ENCODE peak calls at places on chromosomes 7 and 10, in eight cellular contexts. One of them, this sample, is unnamed.

GRCh38 chr10:62332406-62332805 is 41.8 kb upstream of the ZNF365 start:
- DNase-seq in mammary epithelial cell: no peak
- DNase-seq in CD8-positive, alpha-beta T cell: no peak
- DNase-seq in iPS DF 6.9: no peak
- DNase-seq in HCT116: no peak
- DNase-seq in bronchial epithelial cell: no peak
- DNase-seq in mesendoderm: no peak
- DNase-seq in small intestine: no peak
- DNase-seq in this sample: no peak

GRCh38 chr10:110013615-110014293 is 6.0 kb downstream of the ADD3 start:
- DNase-seq in CD8-positive, alpha-beta T cell: peak; percentile 44
- DNase-seq in mammary epithelial cell: peak; percentile 78
- DNase-seq in small intestine: no peak
- DNase-seq in iPS DF 6.9: no peak
- DNase-seq in mesendoderm: peak; percentile 90
- DNase-seq in bronchial epithelial cell: peak; percentile 71
- DNase-seq in HCT116: no peak
- DNase-seq in this sample: no peak

GRCh38 chr10:99430116-99430450 is 341 bp downstream of the GOT1 start:
- DNase-seq in CD8-positive, alpha-beta T cell: no peak
- DNase-seq in mesendoderm: no peak
- DNase-seq in HCT116: no peak
- DNase-seq in small intestine: no peak
- DNase-seq in iPS DF 6.9: no peak
- DNase-seq in bronchial epithelial cell: no peak
- DNase-seq in mammary epithelial cell: no peak
- DNase-seq in this sample: no peak

GRCh38 chr10:71978476-71978875 is 14.3 kb downstream of the CHST3 start:
- DNase-seq in HCT116: no peak
- DNase-seq in mesendoderm: peak; percentile 73
- DNase-seq in iPS DF 6.9: no peak
- DNase-seq in bronchial epithelial cell: no peak
- DNase-seq in CD8-positive, alpha-beta T cell: no peak
- DNase-seq in small intestine: no peak
- DNase-seq in mammary epithelial cell: no peak
- DNase-seq in this sample: no peak

GRCh38 chr10:96556003-96556402 is 30.8 kb downstream of the TM9SF3 start:
- DNase-seq in bronchial epithelial cell: peak; percentile 24
- DNase-seq in iPS DF 6.9: no peak
- DNase-seq in mesendoderm: peak; percentile 20
- DNase-seq in mammary epithelial cell: no peak
- DNase-seq in CD8-positive, alpha-beta T cell: no peak
- DNase-seq in small intestine: no peak
- DNase-seq in HCT116: no peak
- DNase-seq in this sample: no peak

GRCh38 chr10:76115131-76115470 is 683.7 kb downstream of the LRMDA start:
- DNase-seq in iPS DF 6.9: no peak
- DNase-seq in mesendoderm: no peak
- DNase-seq in small intestine: no peak
- DNase-seq in HCT116: no peak
- DNase-seq in CD8-positive, alpha-beta T cell: no peak
- DNase-seq in mammary epithelial cell: no peak
- DNase-seq in bronchial epithelial cell: peak; percentile 58
- DNase-seq in this sample: no peak

GRCh38 chr7:41693150-41693997 is 9.5 kb downstream of the INHBA start:
- DNase-seq in mammary epithelial cell: no peak
- DNase-seq in mesendoderm: no peak
- DNase-seq in bronchial epithelial cell: peak; percentile 52
- DNase-seq in HCT116: no peak
- DNase-seq in CD8-positive, alpha-beta T cell: no peak
- DNase-seq in iPS DF 6.9: no peak
- DNase-seq in small intestine: peak; percentile 29
- DNase-seq in this sample: no peak

GRCh38 chr10:96448021-96448457 is 65.7 kb downstream of the TLL2 start:
- DNase-seq in bronchial epithelial cell: no peak
- DNase-seq in iPS DF 6.9: no peak
- DNase-seq in mammary epithelial cell: no peak
- DNase-seq in CD8-positive, alpha-beta T cell: no peak
- DNase-seq in small intestine: peak; percentile 48
- DNase-seq in mesendoderm: no peak
- DNase-seq in HCT116: no peak
- DNase-seq in this sample: peak; percentile 61

GRCh38 chr10:81680374-81680773 is 194.6 kb upstream of the NRG3 start:
- DNase-seq in HCT116: no peak
- DNase-seq in mammary epithelial cell: no peak
- DNase-seq in CD8-positive, alpha-beta T cell: no peak
- DNase-seq in bronchial epithelial cell: peak; percentile 1
- DNase-seq in small intestine: no peak
- DNase-seq in iPS DF 6.9: no peak
- DNase-seq in mesendoderm: no peak
- DNase-seq in this sample: peak; percentile 36

DNA sequence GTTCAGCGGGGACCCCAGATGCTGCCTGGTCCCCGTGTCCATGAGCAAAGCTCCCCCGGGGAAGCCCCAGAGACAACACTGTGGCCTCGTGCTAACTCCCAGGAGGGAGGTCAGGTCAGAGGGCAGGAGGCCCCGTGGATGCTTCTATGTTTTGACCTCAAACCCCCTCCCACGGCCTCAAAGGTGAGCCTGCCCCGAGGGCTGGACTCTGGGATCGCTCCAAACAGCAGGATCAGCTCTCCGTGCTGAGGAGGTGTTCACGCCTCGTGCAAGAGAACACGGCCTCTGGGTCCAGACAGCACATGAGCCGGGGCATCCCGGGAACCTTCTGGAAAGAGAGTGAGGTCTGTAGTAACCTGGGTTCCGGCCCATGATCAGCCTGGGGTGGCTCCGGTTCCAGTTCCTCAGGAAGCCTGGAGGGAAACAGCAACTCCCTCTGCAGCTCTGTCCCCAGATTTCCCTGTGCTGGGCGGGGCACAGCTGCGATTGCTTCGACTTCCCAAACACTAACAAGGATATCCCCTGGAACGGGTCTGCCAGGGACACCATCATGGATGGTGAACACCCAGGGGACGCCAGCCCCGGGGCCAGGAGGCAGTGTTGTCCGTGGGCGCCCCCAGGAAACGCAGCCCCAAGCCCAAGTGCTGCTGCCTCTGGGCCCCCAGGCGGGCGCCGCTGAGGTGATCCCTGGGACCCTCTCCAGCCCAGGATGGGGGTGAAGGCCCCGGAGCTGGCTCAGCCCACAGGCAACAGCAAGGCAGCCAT is 18.0 kb upstream of the INPP5A start:
- DNase-seq in small intestine: no peak
- DNase-seq in mesendoderm: peak; percentile 14
- DNase-seq in bronchial epithelial cell: no peak
- DNase-seq in HCT116: no peak
- DNase-seq in iPS DF 6.9: no peak
- DNase-seq in mammary epithelial cell: no peak
- DNase-seq in CD8-positive, alpha-beta T cell: no peak
- DNase-seq in this sample: no peak
- H3K27me3 ChIP-seq in small intestine: no peaks in the 10 kb centered on the region
- H3K27me3 ChIP-seq in mesendoderm: no peaks in the 10 kb centered on the region
- H3K27me3 ChIP-seq in bronchial epithelial cell: peaks cover 9% of the 10 kb centered on the region
- H3K27me3 ChIP-seq in HCT116: no peaks in the 10 kb centered on the region
- H3K27me3 ChIP-seq in iPS DF 6.9: no peaks in the 10 kb centered on the region
- H3K27me3 ChIP-seq in mammary epithelial cell: no peaks in the 10 kb centered on the region
- H3K27me3 ChIP-seq in CD8-positive, alpha-beta T cell: no peaks in the 10 kb centered on the region
- H3K27me3 ChIP-seq in this sample: no peaks in the 10 kb centered on the region

DNA sequence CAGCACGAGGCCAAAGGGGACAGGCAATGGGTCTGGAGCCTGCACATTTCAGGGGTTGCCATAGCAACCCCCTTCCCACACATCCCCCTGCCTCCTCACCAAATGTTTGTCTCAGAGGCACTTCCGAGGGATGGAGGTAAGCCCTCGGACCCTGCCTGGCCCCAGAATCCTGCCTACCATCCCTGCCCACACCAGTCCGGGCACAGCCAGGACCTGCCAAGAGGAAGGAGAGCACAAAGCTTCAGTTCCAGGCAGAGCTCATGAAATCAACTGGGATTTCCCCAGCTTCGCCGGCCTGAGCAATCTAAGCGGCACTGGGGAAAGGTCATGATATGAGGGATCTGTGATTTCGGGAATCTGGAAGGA is 175.0 kb upstream of the PLXNA4 start:
- DNase-seq in iPS DF 6.9: no peak
- DNase-seq in mammary epithelial cell: no peak
- DNase-seq in small intestine: no peak
- DNase-seq in bronchial epithelial cell: no peak
- DNase-seq in CD8-positive, alpha-beta T cell: no peak
- DNase-seq in mesendoderm: peak; percentile 53
- DNase-seq in HCT116: no peak
- DNase-seq in this sample: no peak
- H3K4me3 ChIP-seq in iPS DF 6.9: no peak overlapping the region
- H3K4me3 ChIP-seq in mammary epithelial cell: no peak overlapping the region
- H3K4me3 ChIP-seq in small intestine: no peak overlapping the region
- H3K4me3 ChIP-seq in bronchial epithelial cell: no peak overlapping the region
- H3K4me3 ChIP-seq in CD8-positive, alpha-beta T cell: no peak overlapping the region
- H3K4me3 ChIP-seq in mesendoderm: no peak overlapping the region
- H3K4me3 ChIP-seq in HCT116: no peak overlapping the region
- H3K4me3 ChIP-seq in this sample: no peak overlapping the region

DNA sequence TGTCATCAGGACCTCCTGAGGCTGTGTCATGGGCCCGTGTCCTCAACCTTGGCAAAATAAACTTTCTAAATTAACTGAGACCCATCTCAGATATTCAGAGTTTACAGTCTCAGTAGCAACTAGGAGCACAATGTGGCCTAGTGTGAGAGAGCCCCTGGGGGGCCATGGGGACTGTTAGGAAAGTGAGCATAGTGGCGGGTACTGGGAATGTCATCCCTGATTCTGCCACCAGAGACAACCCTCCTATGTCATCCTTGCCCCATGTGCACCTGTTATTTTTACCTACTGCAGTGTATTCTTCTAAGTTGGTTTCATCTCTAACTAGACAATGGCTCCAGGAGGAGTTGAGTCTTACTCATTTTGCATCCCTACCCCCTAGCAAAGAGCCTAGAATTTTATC is 78.6 kb downstream of the CCDC71L start:
- DNase-seq in mesendoderm: no peak
- DNase-seq in mammary epithelial cell: no peak
- DNase-seq in CD8-positive, alpha-beta T cell: no peak
- DNase-seq in bronchial epithelial cell: no peak
- DNase-seq in small intestine: no peak
- DNase-seq in HCT116: no peak
- DNase-seq in iPS DF 6.9: no peak
- DNase-seq in this sample: no peak
- H3K36me3 ChIP-seq in mesendoderm: no peaks in the 10 kb centered on the region
- H3K36me3 ChIP-seq in mammary epithelial cell: no peaks in the 10 kb centered on the region
- H3K36me3 ChIP-seq in CD8-positive, alpha-beta T cell: no peaks in the 10 kb centered on the region
- H3K36me3 ChIP-seq in bronchial epithelial cell: no peaks in the 10 kb centered on the region
- H3K36me3 ChIP-seq in small intestine: no peaks in the 10 kb centered on the region
- H3K36me3 ChIP-seq in HCT116: no peaks in the 10 kb centered on the region
- H3K36me3 ChIP-seq in iPS DF 6.9: no peaks in the 10 kb centered on the region
- H3K36me3 ChIP-seq in this sample: no peaks in the 10 kb centered on the region

DNA sequence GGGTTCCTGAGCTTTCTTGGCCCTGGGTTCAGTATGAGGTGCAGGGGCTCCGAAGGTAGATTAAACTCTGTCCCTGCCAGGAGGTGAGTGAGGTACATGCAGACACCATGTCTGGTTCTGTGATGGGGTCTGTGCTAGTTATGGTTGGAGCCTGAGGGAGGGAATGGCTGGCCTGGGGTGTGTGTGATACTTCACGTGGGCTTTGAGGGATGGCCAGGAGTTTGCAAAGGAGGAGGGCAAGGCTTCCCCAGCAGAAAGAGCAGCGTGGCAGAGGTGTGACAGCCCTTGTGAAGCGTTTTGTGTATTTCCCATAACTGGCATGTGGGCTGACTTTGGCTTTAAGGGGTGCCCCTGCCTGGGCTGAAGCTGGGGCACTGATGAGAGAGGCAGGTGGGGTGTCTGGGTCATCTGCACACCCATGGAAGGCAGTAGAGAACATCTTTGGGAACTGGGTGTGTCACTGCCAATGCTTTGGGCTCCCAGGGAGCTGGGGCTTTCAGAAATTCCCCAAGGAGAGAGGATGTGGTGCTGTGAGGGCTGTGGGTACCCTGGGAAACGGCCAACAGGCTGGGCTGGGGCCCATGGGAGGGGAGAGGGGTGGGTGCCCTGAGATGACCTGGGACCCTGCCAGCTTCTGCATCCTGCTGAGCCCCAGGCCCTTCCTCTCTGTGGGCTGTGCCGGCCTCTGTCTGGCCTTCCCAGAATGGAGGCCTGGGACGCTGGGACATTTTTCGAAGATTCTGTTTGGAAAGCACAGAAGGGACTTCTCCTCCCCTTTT is 4.6 kb downstream of the PALD1 start:
- DNase-seq in mesendoderm: no peak
- DNase-seq in small intestine: no peak
- DNase-seq in iPS DF 6.9: no peak
- DNase-seq in mammary epithelial cell: no peak
- DNase-seq in CD8-positive, alpha-beta T cell: no peak
- DNase-seq in HCT116: no peak
- DNase-seq in bronchial epithelial cell: no peak
- DNase-seq in this sample: no peak
- H3K27me3 ChIP-seq in mesendoderm: no peaks in the 10 kb centered on the region
- H3K27me3 ChIP-seq in small intestine: no peaks in the 10 kb centered on the region
- H3K27me3 ChIP-seq in iPS DF 6.9: no peaks in the 10 kb centered on the region
- H3K27me3 ChIP-seq in mammary epithelial cell: peaks cover 29% of the 10 kb centered on the region
- H3K27me3 ChIP-seq in CD8-positive, alpha-beta T cell: no peaks in the 10 kb centered on the region
- H3K27me3 ChIP-seq in HCT116: no peaks in the 10 kb centered on the region
- H3K27me3 ChIP-seq in bronchial epithelial cell: peaks cover 27% of the 10 kb centered on the region
- H3K27me3 ChIP-seq in this sample: no peaks in the 10 kb centered on the region

GRCh38 chr7:5441840-5442513 is 18.3 kb upstream of the TNRC18 start:
- DNase-seq in bronchial epithelial cell: no peak
- DNase-seq in HCT116: no peak
- DNase-seq in small intestine: no peak
- DNase-seq in iPS DF 6.9: no peak
- DNase-seq in mammary epithelial cell: no peak
- DNase-seq in mesendoderm: no peak
- DNase-seq in CD8-positive, alpha-beta T cell: no peak
- DNase-seq in this sample: no peak

GRCh38 chr7:5443678-5444077 is 20.0 kb upstream of the TNRC18 start:
- DNase-seq in mammary epithelial cell: no peak
- DNase-seq in bronchial epithelial cell: no peak
- DNase-seq in CD8-positive, alpha-beta T cell: no peak
- DNase-seq in iPS DF 6.9: no peak
- DNase-seq in HCT116: no peak
- DNase-seq in mesendoderm: no peak
- DNase-seq in small intestine: no peak
- DNase-seq in this sample: no peak

GRCh38 chr7:5442757-5443305 is 19.2 kb upstream of the TNRC18 start:
- DNase-seq in bronchial epithelial cell: no peak
- DNase-seq in HCT116: no peak
- DNase-seq in mesendoderm: no peak
- DNase-seq in small intestine: no peak
- DNase-seq in CD8-positive, alpha-beta T cell: no peak
- DNase-seq in mammary epithelial cell: no peak
- DNase-seq in iPS DF 6.9: no peak
- DNase-seq in this sample: no peak

GRCh38 chr7:5448378-5449042 is 24.9 kb upstream of the TNRC18 start:
- DNase-seq in bronchial epithelial cell: peak; percentile 62
- DNase-seq in HCT116: no peak
- DNase-seq in CD8-positive, alpha-beta T cell: no peak
- DNase-seq in mammary epithelial cell: no peak
- DNase-seq in mesendoderm: peak; percentile 72
- DNase-seq in iPS DF 6.9: no peak
- DNase-seq in small intestine: no peak
- DNase-seq in this sample: no peak

GRCh38 chr7:5445991-5446594 is 22.5 kb upstream of the TNRC18 start:
- DNase-seq in mesendoderm: no peak
- DNase-seq in bronchial epithelial cell: no peak
- DNase-seq in CD8-positive, alpha-beta T cell: no peak
- DNase-seq in iPS DF 6.9: no peak
- DNase-seq in mammary epithelial cell: no peak
- DNase-seq in HCT116: no peak
- DNase-seq in small intestine: no peak
- DNase-seq in this sample: no peak
- H3K4me3 ChIP-seq in mesendoderm: no peak overlapping the region
- H3K4me3 ChIP-seq in bronchial epithelial cell: no peak overlapping the region
- H3K4me3 ChIP-seq in CD8-positive, alpha-beta T cell: no peak overlapping the region
- H3K4me3 ChIP-seq in iPS DF 6.9: no peak overlapping the region
- H3K4me3 ChIP-seq in mammary epithelial cell: no peak overlapping the region
- H3K4me3 ChIP-seq in HCT116: no peak overlapping the region
- H3K4me3 ChIP-seq in small intestine: no peak overlapping the region
- H3K4me3 ChIP-seq in this sample: no peak overlapping the region

GRCh38 chr7:140006600-140006999 is 56.2 kb downstream of the PARP12 start:
- DNase-seq in bronchial epithelial cell: no peak
- DNase-seq in HCT116: no peak
- DNase-seq in CD8-positive, alpha-beta T cell: no peak
- DNase-seq in small intestine: no peak
- DNase-seq in mammary epithelial cell: no peak
- DNase-seq in mesendoderm: no peak
- DNase-seq in iPS DF 6.9: no peak
- DNase-seq in this sample: no peak
- H3K36me3 ChIP-seq in bronchial epithelial cell: no peaks in the 10 kb centered on the region
- H3K36me3 ChIP-seq in HCT116: no peaks in the 10 kb centered on the region
- H3K36me3 ChIP-seq in CD8-positive, alpha-beta T cell: no peaks in the 10 kb centered on the region
- H3K36me3 ChIP-seq in small intestine: no peaks in the 10 kb centered on the region
- H3K36me3 ChIP-seq in mammary epithelial cell: no peaks in the 10 kb centered on the region
- H3K36me3 ChIP-seq in mesendoderm: no peaks in the 10 kb centered on the region
- H3K36me3 ChIP-seq in iPS DF 6.9: no peaks in the 10 kb centered on the region
- H3K36me3 ChIP-seq in this sample: no peaks in the 10 kb centered on the region